ENCODE peak calls at places on chromosomes 16 and 17, in seven cellular contexts. A, G, N, Z, K, B and W are unnamed samples.

GRCh38 chr17:77528516-77529327 is 388.0 kb downstream of the SEC14L1 start:
- DNase-seq in N (no peak), A (no peak), Z (no peak), G (no peak), B (no peak), K (no peak), W (no peak)

GRCh38 chr16:55052335-55053070 is 121.8 kb downstream of the IRX5 start:
- DNase-seq in G (no peak), A (no peak), N (no peak), B (no peak), Z (no peak), K (no peak), W (no peak)

GRCh38 chr16:82867425-82867824 is 240.7 kb downstream of the CDH13 start:
- DNase-seq in K (no peak), N (no peak), A (no peak), Z (no peak), B (no peak), G (no peak), W (no peak)

GRCh38 chr17:34485999-34486398 is 93.4 kb upstream of the TMEM132E start:
- DNase-seq in B (no peak), K (no peak), Z (no peak), G (no peak), N (no peak), A (no peak), W (no peak)

GRCh38 chr16:81926036-81926435 is 85.2 kb downstream of the SDR42E1 start:
- DNase-seq in Z (no peak), B (no peak), A (no peak), K (no peak), G (no peak), N (peak), W (no peak)

GRCh38 chr16:65154321-65154720 is 32.5 kb upstream of the CDH11 start:
- DNase-seq in N (no peak), Z (no peak), B (no peak), A (no peak), K (no peak), G (no peak), W (no peak)

GRCh38 chr16:75065808-75066149 is 50.8 kb downstream of the LDHD start:
- DNase-seq in B (no peak), K (no peak), A (no peak), G (no peak), Z (peak), N (no peak), W (no peak)

GRCh38 chr17:7102421-7102820 is 12.2 kb downstream of the ASGR2 start:
- DNase-seq in K (no peak), A (no peak), B (peak), G (no peak), N (no peak), Z (no peak), W (no peak)

GRCh38 chr16:67198238-67198734 is 645 bp upstream of the ELMO3 start:
- DNase-seq in B (no peak), K (no peak), Z (peak), A (peak), N (peak), G (no peak), W (no peak)

GRCh38 chr16:4272114-4272954 is 489 bp downstream of the TFAP4 start:
- DNase-seq in Z (peak), K (no peak), G (no peak), A (peak), N (peak), B (peak), W (no peak)

GRCh38 chr17:17535957-17536356 is 39.8 kb upstream of the RASD1 start:
- DNase-seq in K (peak), G (no peak), A (peak), N (no peak), Z (peak), B (no peak), W (no peak)

GRCh38 chr17:79628861-79629547 is 18.2 kb upstream of the RBFOX3 start:
- DNase-seq in A (no peak), G (no peak), B (no peak), Z (no peak), N (no peak), K (no peak), W (peak)

GRCh38 chr16:5502467-5502869 is 404.9 kb upstream of the EEF2KMT start:
- DNase-seq in A (no peak), B (no peak), G (no peak), K (peak), Z (peak), N (peak), W (no peak)

GRCh38 chr16:27781195-27781524 is 231.2 kb downstream of the KATNIP start:
- DNase-seq in G (no peak), K (no peak), B (no peak), Z (no peak), A (no peak), N (no peak), W (no peak)

GRCh38 chr16:57092786-57093301 is 461 bp downstream of the CPNE2 start:
- DNase-seq in Z (peak), N (peak), B (peak), K (no peak), G (peak), A (peak), W (peak)

GRCh38 chr17:62704381-62704971 is 77.0 kb downstream of the MRC2 start:
- DNase-seq in N (no peak), Z (peak), G (no peak), B (no peak), A (peak), K (no peak), W (no peak)

GRCh38 chr17:83058478-83059167 is 20.8 kb upstream of the METRNL start:
- DNase-seq in Z (no peak), A (no peak), B (no peak), N (no peak), K (no peak), G (no peak), W (peak)

GRCh38 chr17:57948169-57948554 is 7.0 kb downstream of the CUEDC1 start:
- DNase-seq in B (no peak), G (no peak), N (no peak), A (no peak), Z (no peak), K (no peak), W (no peak)

DNA sequence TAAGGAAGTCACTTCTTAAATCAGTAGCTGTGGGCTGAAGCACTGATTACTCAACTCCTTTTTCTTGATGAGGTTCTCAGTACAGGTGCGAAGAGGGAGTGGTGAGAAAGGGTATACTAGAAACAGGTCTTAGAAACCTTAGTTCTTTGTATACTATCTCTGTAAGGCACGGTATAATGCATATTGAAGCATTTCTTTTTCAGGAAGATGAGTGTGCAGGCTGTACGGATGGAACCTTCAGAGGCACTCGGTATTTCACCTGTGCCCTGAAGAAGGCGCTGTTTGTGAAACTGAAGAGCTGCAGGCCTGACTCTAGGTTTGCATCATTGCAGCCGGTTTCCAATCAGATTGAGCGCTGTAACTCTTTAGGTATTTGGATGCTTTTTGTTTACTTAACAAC is 39.2 kb downstream of the CYLD start:
- DNase-seq in B (no peak), A (no peak), K (no peak), Z (no peak), N (no peak), G (no peak), W (no peak)
- TF ChIP-seq CTCF in B (no peak), A (no peak), K (peak), Z (no peak), N (no peak), G (peak), W (no peak)

DNA sequence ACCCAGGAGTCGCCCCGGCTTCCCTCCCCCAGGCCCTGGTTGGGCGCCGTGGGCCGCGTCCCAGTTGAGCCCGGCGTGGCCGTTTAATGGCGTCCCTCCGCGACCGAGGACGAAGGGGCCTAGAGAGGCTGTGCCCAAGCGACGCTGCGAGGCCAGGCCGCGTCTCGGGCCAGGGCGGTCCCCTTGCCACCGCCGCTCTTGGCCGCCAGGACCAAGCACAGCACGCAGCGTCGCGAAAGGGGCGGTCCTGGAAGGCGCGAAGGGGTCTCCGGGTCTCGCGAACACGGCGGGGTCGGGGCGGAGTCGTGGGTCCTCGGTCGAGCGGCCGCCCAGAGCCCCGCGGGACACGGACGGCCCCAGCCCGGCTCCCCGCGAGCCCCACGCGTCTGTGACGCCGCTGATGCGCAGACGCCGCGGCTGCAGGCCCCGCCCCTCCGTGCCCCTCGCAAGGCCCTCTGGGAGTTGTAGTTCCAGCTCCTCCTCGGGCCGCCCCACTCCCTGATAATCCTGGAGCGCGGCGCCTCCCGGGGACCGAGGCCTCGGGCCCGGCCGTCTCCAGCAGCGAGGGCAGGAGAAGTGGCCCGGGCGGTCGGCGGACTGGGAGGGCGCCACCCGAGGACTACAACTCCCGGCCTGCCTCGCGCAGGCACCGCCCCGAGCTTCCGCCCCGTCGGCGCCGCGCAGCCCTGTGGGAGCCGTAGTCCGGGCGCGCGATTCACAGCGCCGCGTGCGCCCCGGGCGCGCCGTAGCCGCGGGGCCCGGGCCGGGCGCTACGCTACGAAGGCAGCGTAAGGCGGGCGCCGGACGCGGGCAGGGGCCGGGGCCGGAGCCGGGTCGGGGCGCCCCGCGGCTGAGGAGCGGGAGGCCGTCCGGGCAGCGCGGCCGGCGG is at the start of gene CAPN15:
- DNase-seq in B (peak), Z (peak), A (peak), N (peak), K (peak), G (peak), W (peak)
- TF ChIP-seq CTCF in B (no peak), Z (peak), A (no peak), N (no peak), K (peak), G (no peak), W (no peak)

GRCh38 chr16:23432176-23433128 is 20.5 kb downstream of the COG7 start:
- DNase-seq in K (no peak), G (no peak), N (no peak), B (no peak), A (no peak), Z (no peak), W (no peak)
- TF ChIP-seq CTCF in K (peak), G (no peak), N (no peak), B (peak), A (no peak), Z (no peak), W (no peak)

GRCh38 chr16:58346831-58347371 is 45.4 kb upstream of the GINS3 start:
- DNase-seq in N (no peak), B (no peak), A (no peak), K (no peak), G (no peak), Z (no peak), W (no peak)

GRCh38 chr16:58348986-58349385 is 43.3 kb upstream of the GINS3 start:
- DNase-seq in N (no peak), A (no peak), G (no peak), Z (no peak), B (no peak), K (no peak), W (no peak)

GRCh38 chr16:58345574-58346354 is 46.5 kb upstream of the GINS3 start:
- DNase-seq in B (no peak), A (no peak), K (no peak), G (no peak), N (no peak), Z (no peak), W (no peak)
- TF ChIP-seq CTCF in B (no peak), A (no peak), K (no peak), G (no peak), N (no peak), Z (no peak), W (no peak)

DNA sequence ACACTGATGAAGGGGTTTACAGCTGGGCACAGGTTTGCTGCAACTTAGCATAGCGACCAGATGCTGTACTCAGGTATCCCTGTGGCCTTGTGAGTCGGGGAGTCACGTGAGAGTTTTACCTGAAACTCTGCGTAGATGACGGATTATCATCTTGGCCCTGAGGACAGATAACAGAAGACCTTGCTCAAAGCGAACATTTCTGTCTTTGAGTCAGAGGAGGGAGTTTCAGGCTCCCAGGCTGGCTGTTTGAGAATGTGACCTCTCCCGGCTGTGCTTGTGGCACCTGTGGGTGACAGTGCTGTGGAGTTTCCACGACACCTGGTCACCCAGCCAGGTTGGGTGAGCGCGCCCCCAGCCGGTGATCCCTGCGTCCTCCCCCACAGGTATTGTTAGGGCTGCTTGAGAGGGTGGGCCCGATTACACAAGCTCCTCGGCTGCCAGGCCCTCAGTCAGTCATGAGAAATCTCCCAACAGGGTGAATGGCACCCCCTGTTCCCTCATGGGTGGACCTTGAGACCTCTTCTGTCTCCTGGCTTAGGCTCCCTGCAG is 44.4 kb upstream of the CRISPLD2 start:
- DNase-seq in A (no peak), B (no peak), K (no peak), Z (no peak), G (no peak), N (no peak), W (no peak)
- TF ChIP-seq CTCF in A (no peak), B (no peak), K (no peak), Z (no peak), G (no peak), N (no peak), W (no peak)

DNA sequence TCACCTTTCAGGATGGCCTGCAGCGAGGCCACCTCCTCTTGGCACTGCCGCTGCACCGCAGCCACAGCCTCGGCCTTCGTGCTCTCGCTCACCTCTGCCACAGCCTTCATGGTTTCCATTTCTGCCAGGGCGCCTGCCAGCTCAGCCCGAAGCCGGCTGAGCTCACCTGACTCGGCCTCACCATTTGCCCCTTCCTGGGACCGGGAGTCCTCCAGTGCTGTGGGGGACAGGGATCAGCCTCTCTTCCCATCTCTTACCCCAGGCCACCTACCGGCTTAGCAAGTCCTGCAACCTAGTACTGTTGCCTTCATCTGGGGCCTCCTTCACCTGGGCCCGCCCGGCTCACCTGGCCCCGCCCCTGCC is 658 bp downstream of the RABEP2 start:
- DNase-seq in N (no peak), Z (no peak), B (no peak), K (no peak), G (no peak), A (no peak), W (peak)
- TF ChIP-seq CTCF in N (no peak), Z (no peak), B (no peak), K (no peak), G (no peak), A (no peak), W (no peak)